ENCODE peak calls at places on chromosome 22, in nine cellular contexts. P, A, O, E, N, W, V, D and J are unnamed samples.

GRCh38 chr22:35301370-35301874 is 1.7 kb downstream of the TOM1 start:
- DNase-seq in P (no peak), A (peak), O (no peak), E (no peak), N (no peak), W (no peak), V (no peak), D (peak), J (peak)

GRCh38 chr22:40423246-40423753 is 52.9 kb downstream of the SGSM3 start:
- DNase-seq in P (no peak), A (no peak), O (no peak), E (no peak), N (no peak), W (no peak), V (no peak), D (no peak), J (no peak)

GRCh38 chr22:26416256-26416655 is 12.8 kb upstream of the ASPHD2 start:
- DNase-seq in P (no peak), A (no peak), O (no peak), E (no peak), N (no peak), W (no peak), V (no peak), D (no peak), J (no peak)

GRCh38 chr22:26964642-26965041 is 307.3 kb downstream of the MIAT start:
- DNase-seq in P (no peak), A (no peak), O (no peak), E (no peak), N (no peak), W (no peak), V (no peak), D (no peak), J (no peak)

GRCh38 chr22:38707346-38707745 is 1.6 kb downstream of the GTPBP1 start:
- DNase-seq in P (no peak), A (peak), O (no peak), E (no peak), N (no peak), W (no peak), V (no peak), D (no peak), J (peak)

GRCh38 chr22:39293766-39294368 is 25.6 kb downstream of the RPL3 start:
- DNase-seq in P (no peak), A (no peak), O (no peak), E (no peak), N (no peak), W (no peak), V (no peak), D (no peak), J (no peak)

GRCh38 chr22:39514373-39514973 is 5.9 kb upstream of the ATF4 start:
- DNase-seq in P (peak), A (peak), O (peak), E (no peak), N (no peak), W (no peak), V (peak), D (no peak), J (peak)

GRCh38 chr22:47163876-47164513 is 401.5 kb downstream of the TBC1D22A start:
- DNase-seq in P (no peak), A (no peak), O (no peak), E (no peak), N (no peak), W (no peak), V (peak), D (no peak), J (no peak)

GRCh38 chr22:32469799-32470212 is 4.8 kb upstream of the FBXO7 start:
- DNase-seq in P (no peak), A (peak), O (no peak), E (no peak), N (no peak), W (no peak), V (no peak), D (no peak), J (no peak)

GRCh38 chr22:44523981-44524759 is 26.1 kb upstream of the RTL6 start:
- DNase-seq in P (peak), A (no peak), O (peak), E (no peak), N (no peak), W (no peak), V (no peak), D (no peak), J (peak)

GRCh38 chr22:25658641-25659040 is 83.3 kb upstream of the MYO18B start:
- DNase-seq in P (no peak), A (no peak), O (no peak), E (no peak), N (no peak), W (no peak), V (no peak), D (no peak), J (no peak)

GRCh38 chr22:48736593-48737460 is 1090.8 kb downstream of the BRD1 start:
- DNase-seq in P (no peak), A (no peak), O (no peak), E (no peak), N (no peak), W (no peak), V (no peak), D (no peak), J (no peak)

GRCh38 chr22:29148826-29149225 is 56.9 kb upstream of the EMID1 start:
- DNase-seq in P (no peak), A (no peak), O (no peak), E (no peak), N (no peak), W (no peak), V (no peak), D (no peak), J (no peak)

GRCh38 chr22:45155050-45155840 is 8.5 kb upstream of the NUP50 start:
- DNase-seq in P (no peak), A (no peak), O (no peak), E (no peak), N (no peak), W (no peak), V (no peak), D (no peak), J (no peak)

GRCh38 chr22:26573026-26573662 is 16.8 kb downstream of the TPST2 start:
- DNase-seq in P (no peak), A (peak), O (peak), E (no peak), N (no peak), W (no peak), V (no peak), D (no peak), J (no peak)

GRCh38 chr22:21712751-21713427 is 22.7 kb downstream of the YPEL1 start:
- DNase-seq in P (peak), A (peak), O (peak), E (no peak), N (no peak), W (no peak), V (peak), D (peak), J (peak)

GRCh38 chr22:27809226-27809625 is 7.7 kb upstream of the MN1 start:
- DNase-seq in P (no peak), A (no peak), O (no peak), E (no peak), N (no peak), W (no peak), V (no peak), D (no peak), J (no peak)

GRCh38 chr22:32444068-32444467 is 20.2 kb downstream of the BPIFC start:
- DNase-seq in P (peak), A (peak), O (no peak), E (no peak), N (no peak), W (no peak), V (no peak), D (no peak), J (peak)

GRCh38 chr22:17575151-17575550 is 11.9 kb downstream of the SLC25A18 start:
- DNase-seq in P (no peak), A (no peak), O (no peak), E (no peak), N (no peak), W (no peak), V (no peak), D (no peak), J (no peak)

GRCh38 chr22:28414017-28414416 is 265.6 kb downstream of the TTC28 start:
- DNase-seq in P (no peak), A (no peak), O (no peak), E (no peak), N (no peak), W (no peak), V (no peak), D (no peak), J (no peak)

GRCh38 chr22:24965822-24966626 is 13.5 kb downstream of the KIAA1671 start:
- DNase-seq in P (peak), A (no peak), O (peak), E (no peak), N (no peak), W (no peak), V (no peak), D (peak), J (peak)

GRCh38 chr22:29211066-29211841 is 5.6 kb downstream of the EMID1 start:
- DNase-seq in P (no peak), A (no peak), O (no peak), E (no peak), N (no peak), W (no peak), V (no peak), D (no peak), J (no peak)

GRCh38 chr22:47145883-47146282 is 383.4 kb downstream of the TBC1D22A start:
- DNase-seq in P (no peak), A (no peak), O (no peak), E (no peak), N (no peak), W (no peak), V (no peak), D (no peak), J (no peak)

GRCh38 chr22:29346659-29347058 is 31.2 kb upstream of the RASL10A start:
- DNase-seq in P (no peak), A (no peak), O (peak), E (no peak), N (no peak), W (no peak), V (no peak), D (no peak), J (no peak)

GRCh38 chr22:45268167-45268957 is 16.4 kb upstream of the UPK3A start:
- DNase-seq in P (peak), A (peak), O (peak), E (no peak), N (no peak), W (peak), V (peak), D (peak), J (no peak)

GRCh38 chr22:41780714-41781507 is 19.6 kb upstream of the CCDC134 start:
- DNase-seq in P (peak), A (peak), O (peak), E (peak), N (no peak), W (no peak), V (no peak), D (peak), J (no peak)

GRCh38 chr22:29503811-29504372 is 23.9 kb downstream of the NEFH start:
- DNase-seq in P (peak), A (peak), O (no peak), E (no peak), N (no peak), W (no peak), V (no peak), D (no peak), J (peak)

GRCh38 chr22:31954535-31955326 is 10.4 kb downstream of the YWHAH start:
- DNase-seq in P (no peak), A (no peak), O (no peak), E (no peak), N (no peak), W (no peak), V (no peak), D (no peak), J (peak)

GRCh38 chr22:22752199-22752555 is 107.8 kb downstream of the GGTLC2 start:
- DNase-seq in P (no peak), A (no peak), O (no peak), E (no peak), N (peak), W (no peak), V (no peak), D (no peak), J (no peak)

GRCh38 chr22:22754961-22755777 is 110.8 kb downstream of the GGTLC2 start:
- DNase-seq in P (no peak), A (no peak), O (no peak), E (no peak), N (no peak), W (no peak), V (no peak), D (no peak), J (no peak)

GRCh38 chr22:22752556-22753477 is 108.4 kb downstream of the GGTLC2 start:
- DNase-seq in P (no peak), A (peak), O (no peak), E (no peak), N (peak), W (no peak), V (no peak), D (peak), J (peak)

GRCh38 chr22:22754268-22754657 is 109.8 kb downstream of the GGTLC2 start:
- DNase-seq in P (no peak), A (no peak), O (no peak), E (no peak), N (peak), W (no peak), V (no peak), D (no peak), J (no peak)

DNA sequence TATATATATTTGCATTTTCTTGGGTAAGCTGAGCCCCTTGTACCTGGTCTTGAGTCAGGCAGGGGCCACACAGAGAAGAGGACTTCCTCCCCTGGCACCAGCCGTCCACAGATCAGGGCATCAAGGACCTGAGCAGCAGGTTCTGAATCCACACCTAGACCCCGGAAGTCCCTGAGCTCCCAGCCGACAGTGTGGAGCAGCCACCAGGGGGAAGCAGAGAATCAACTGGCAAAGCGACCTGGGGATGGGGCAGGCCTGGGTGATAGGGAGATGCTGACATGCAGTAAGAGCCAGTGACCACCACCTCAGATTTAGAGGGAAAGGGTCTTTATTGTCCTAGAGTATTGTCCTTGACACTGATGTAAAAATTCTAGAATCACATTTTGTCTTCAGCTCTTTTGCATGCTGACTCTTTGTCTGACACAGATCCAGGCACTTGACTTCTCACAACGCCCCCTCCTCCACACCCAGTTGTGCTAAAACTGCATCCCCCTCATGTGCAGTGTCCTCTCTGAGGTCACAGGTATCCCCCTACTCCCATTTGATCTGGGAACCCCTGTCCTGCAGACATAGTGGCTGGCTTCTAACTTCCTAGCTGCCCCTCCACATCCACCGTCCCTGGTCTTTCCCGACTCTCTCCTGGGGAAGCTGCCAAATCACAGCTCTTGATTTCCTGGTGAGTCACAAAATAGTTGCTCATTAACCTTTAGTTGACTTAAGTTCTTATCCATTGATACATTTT is 109.3 kb downstream of the GGTLC2 start:
- DNase-seq in P (peak), A (peak), O (peak), E (no peak), N (peak), W (peak), V (peak), D (peak), J (peak)
- TF ChIP-seq CTCF in P (peak), A (peak), O (no peak), E (peak), N (no peak), W (peak), V (peak), D (peak), J (peak)

DNA sequence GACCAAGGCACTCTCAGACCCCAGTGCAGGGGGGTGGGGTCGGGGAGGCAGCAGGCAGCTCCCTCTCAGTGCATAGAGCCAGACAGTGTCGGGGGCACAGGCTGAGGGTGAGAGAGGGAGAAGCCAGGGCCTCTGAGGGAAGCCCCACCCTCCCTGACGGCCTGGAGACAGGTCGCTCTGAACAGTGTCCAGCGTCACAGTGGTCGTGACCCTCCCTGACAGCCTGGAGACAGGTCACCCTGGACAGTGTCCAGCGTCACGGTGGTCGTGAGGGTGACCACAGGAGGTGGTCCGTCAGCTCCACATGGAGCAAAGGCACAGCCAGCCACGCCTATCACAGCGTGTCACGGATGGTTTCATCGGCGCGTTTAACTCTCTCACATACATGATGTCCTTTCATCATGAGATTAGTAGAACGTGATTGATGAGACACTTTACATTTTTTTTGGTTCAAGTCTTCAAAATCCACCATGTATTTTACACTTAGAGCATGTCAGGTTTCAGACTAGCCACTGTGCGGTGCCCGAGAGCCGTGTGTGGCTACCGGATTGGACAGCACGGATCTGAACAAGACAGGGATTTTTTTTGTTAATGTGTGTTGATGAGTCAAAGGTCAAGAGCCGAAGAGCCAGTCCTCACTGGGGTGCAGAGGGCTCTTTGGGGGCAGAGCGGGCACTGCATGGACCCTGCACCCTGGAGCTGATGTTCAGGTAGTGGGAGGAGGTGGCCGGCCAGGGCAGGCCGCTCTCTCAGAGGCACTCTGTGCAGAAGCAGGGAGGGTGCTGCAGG is 23.9 kb upstream of the PANX2 start:
- DNase-seq in P (peak), A (peak), O (peak), E (no peak), N (no peak), W (no peak), V (no peak), D (no peak), J (peak)
- TF ChIP-seq CTCF in P (peak), A (peak), O (no peak), E (no peak), N (no peak), W (peak), V (peak), D (peak), J (peak)

GRCh38 chr22:23750744-23751440 is at the start of gene ZNF70:
- DNase-seq in P (peak), A (peak), O (peak), E (no peak), N (no peak), W (peak), V (peak), D (peak), J (peak)
- TF ChIP-seq CTCF in P (no peak), A (peak), O (no peak), E (no peak), N (no peak), W (peak), V (peak), D (no peak), J (no peak)

DNA sequence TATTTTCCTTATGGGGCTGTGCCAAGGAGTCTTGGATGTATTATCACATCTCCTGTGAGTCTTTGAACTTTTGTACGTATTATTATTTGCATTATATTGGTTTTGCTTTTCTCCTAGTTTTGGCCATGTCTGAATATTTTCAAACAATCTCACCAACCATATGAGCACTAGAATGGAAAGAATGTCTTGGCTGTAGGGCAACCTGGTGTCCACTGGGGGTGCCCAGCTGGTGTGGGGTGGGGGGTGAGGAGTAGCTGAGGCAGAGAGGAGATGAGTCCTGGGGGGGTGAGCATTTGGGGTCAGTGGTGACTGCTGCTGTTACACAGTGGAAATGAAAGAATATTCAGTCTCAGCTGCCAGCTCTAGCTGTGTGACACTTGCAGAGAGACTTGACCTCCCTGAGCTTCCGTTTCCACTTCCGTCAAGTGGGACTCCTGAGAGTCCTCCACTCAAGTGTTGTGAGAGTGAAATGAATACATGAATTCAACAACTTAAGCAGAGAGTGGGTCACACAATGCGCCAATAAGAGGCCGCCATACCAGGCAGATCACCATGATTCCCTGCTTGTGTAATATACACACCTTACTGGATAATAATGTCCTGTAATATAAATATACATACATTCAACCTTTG is 12.7 kb upstream of the PVALB start:
- DNase-seq in P (no peak), A (no peak), O (no peak), E (no peak), N (no peak), W (no peak), V (no peak), D (no peak), J (no peak)
- TF ChIP-seq CTCF in P (no peak), A (no peak), O (no peak), E (no peak), N (no peak), W (no peak), V (no peak), D (no peak), J (no peak)

GRCh38 chr22:19495562-19496323 is 16.0 kb downstream of the CDC45 start:
- DNase-seq in P (no peak), A (peak), O (no peak), E (no peak), N (no peak), W (no peak), V (no peak), D (no peak), J (peak)
- TF ChIP-seq CTCF in P (no peak), A (no peak), O (no peak), E (no peak), N (no peak), W (peak), V (peak), D (no peak), J (peak)